ENCODE peak calls at places on chromosomes 5 and 9, in five cellular contexts. X is CD8-positive, alpha-beta memory T cell; Y is psoas muscle; G is CD4-positive, alpha-beta memory T cell; W is cardiac muscle cell. C is an unnamed sample.

GRCh38 chr9:37921546-37922300 is 17.8 kb upstream of the SLC25A51 start:
- DNase-seq in G (no peak), Y (no peak), X (no peak), W (no peak), C (no peak)

GRCh38 chr5:176389114-176389768 is 690 bp downstream of the HIGD2A start:
- DNase-seq in Y (no peak), G (no peak), W (no peak), X (no peak), C (no peak)

GRCh38 chr9:13787234-13787833 is 507.8 kb upstream of the MPDZ start:
- DNase-seq in X (no peak), Y (no peak), W (peak; percentile 67), G (no peak), C (no peak)

GRCh38 chr5:88861213-88861612 is 21.8 kb downstream of the MEF2C start:
- DNase-seq in W (no peak), Y (no peak), G (no peak), X (no peak), C (no peak)

GRCh38 chr9:129081388-129081889 is 528 bp downstream of the DOLPP1 start:
- DNase-seq in Y (no peak), W (no peak), G (no peak), X (no peak), C (no peak)

GRCh38 chr5:96655085-96655484 is 7.1 kb upstream of the CAST start:
- DNase-seq in W (no peak), G (no peak), X (no peak), Y (no peak), C (no peak)

GRCh38 chr9:130980526-130980925 is 28.4 kb upstream of the LAMC3 start:
- DNase-seq in W (no peak), X (no peak), Y (no peak), G (no peak), C (no peak)

GRCh38 chr9:22108581-22109370 is 99.7 kb upstream of the CDKN2B start:
- DNase-seq in X (no peak), G (no peak), W (no peak), Y (no peak), C (no peak)

GRCh38 chr5:159849437-159850191 is 66.7 kb upstream of the ADRA1B start:
- DNase-seq in G (no peak), Y (no peak), W (peak; percentile 66), X (no peak), C (no peak)

GRCh38 chr5:71839049-71839834 is 120.2 kb downstream of the CARTPT start:
- DNase-seq in W (no peak), G (no peak), Y (no peak), X (no peak), C (no peak)

GRCh38 chr5:17743580-17744435 is 109.5 kb downstream of the TAF11L14 start:
- DNase-seq in G (no peak), Y (no peak), W (peak; percentile 18), X (no peak), C (no peak)

GRCh38 chr5:50667079-50667652 is 729 bp downstream of the PARP8 start:
- DNase-seq in Y (peak; percentile 65), G (no peak), X (no peak), W (peak; percentile 70), C (no peak)

GRCh38 chr9:83420486-83420885 is 117.7 kb downstream of the FRMD3 start:
- DNase-seq in Y (no peak), G (no peak), X (no peak), W (no peak), C (no peak)

GRCh38 chr9:98168952-98169488 is 23.4 kb downstream of the CORO2A start:
- DNase-seq in X (peak; percentile 59), Y (no peak), G (peak; percentile 25), W (peak; percentile 79), C (no peak)

GRCh38 chr5:177086918-177087706 is 397 bp downstream of the FGFR4 start:
- DNase-seq in G (peak; percentile 74), W (peak; percentile 36), X (peak; percentile 72), Y (no peak), C (peak; percentile 54)

GRCh38 chr9:94160594-94161501 is 76.6 kb downstream of the PTPDC1 start:
- DNase-seq in Y (no peak), W (no peak), G (no peak), X (no peak), C (no peak)

GRCh38 chr5:101687630-101688029 is 608.5 kb downstream of the SLCO4C1 start:
- DNase-seq in X (no peak), G (no peak), Y (no peak), W (no peak), C (no peak)

GRCh38 chr5:64497390-64497789 is 8.4 kb upstream of the RGS7BP start:
- DNase-seq in Y (no peak), G (no peak), X (no peak), W (peak; percentile 4), C (no peak)

GRCh38 chr5:102867999-102868662 is 113.0 kb downstream of the PAM start:
- DNase-seq in Y (no peak), W (peak; percentile 37), X (no peak), G (no peak), C (no peak)

GRCh38 chr9:16619897-16620296 is 250.6 kb downstream of the BNC2 start:
- DNase-seq in G (no peak), X (no peak), W (no peak), Y (no peak), C (peak; percentile 15)

GRCh38 chr9:22052376-22052945 is 43.4 kb upstream of the CDKN2B start:
- DNase-seq in G (peak; percentile 34), W (peak; percentile 91), X (peak; percentile 47), Y (no peak), C (peak; percentile 83)

GRCh38 chr5:101942321-101942882 is 353.7 kb downstream of the SLCO4C1 start:
- DNase-seq in G (no peak), X (no peak), Y (no peak), W (peak; percentile 6), C (peak; percentile 19)

GRCh38 chr5:149289307-149289706 is 17.6 kb downstream of the AFAP1L1 start:
- DNase-seq in W (peak; percentile 34), Y (no peak), X (no peak), G (no peak), C (no peak)

GRCh38 chr5:107361945-107362344 is 308.8 kb downstream of the EFNA5 start:
- DNase-seq in Y (no peak), X (no peak), W (peak; percentile 83), G (no peak), C (no peak)

GRCh38 chr5:139700711-139701693 is 52.9 kb downstream of the CXXC5 start:
- DNase-seq in X (no peak), G (no peak), W (no peak), Y (no peak), C (no peak)

GRCh38 chr5:21649969-21650368 is 1203.2 kb downstream of the CDH12 start:
- DNase-seq in X (no peak), Y (no peak), G (no peak), W (no peak), C (no peak)

GRCh38 chr9:127959841-127960409 is 20.9 kb downstream of the EEIG1 start:
- DNase-seq in W (no peak), Y (no peak), X (no peak), G (no peak), C (no peak)

GRCh38 chr9:127961613-127962150 is 19.1 kb downstream of the EEIG1 start:
- DNase-seq in W (no peak), X (no peak), Y (no peak), G (no peak), C (no peak)

GRCh38 chr9:127962278-127962677 is 18.5 kb downstream of the EEIG1 start:
- DNase-seq in Y (no peak), X (no peak), W (no peak), G (no peak), C (no peak)

GRCh38 chr9:127961166-127961490 is 19.7 kb downstream of the EEIG1 start:
- DNase-seq in G (no peak), Y (no peak), W (no peak), X (no peak), C (no peak)

DNA sequence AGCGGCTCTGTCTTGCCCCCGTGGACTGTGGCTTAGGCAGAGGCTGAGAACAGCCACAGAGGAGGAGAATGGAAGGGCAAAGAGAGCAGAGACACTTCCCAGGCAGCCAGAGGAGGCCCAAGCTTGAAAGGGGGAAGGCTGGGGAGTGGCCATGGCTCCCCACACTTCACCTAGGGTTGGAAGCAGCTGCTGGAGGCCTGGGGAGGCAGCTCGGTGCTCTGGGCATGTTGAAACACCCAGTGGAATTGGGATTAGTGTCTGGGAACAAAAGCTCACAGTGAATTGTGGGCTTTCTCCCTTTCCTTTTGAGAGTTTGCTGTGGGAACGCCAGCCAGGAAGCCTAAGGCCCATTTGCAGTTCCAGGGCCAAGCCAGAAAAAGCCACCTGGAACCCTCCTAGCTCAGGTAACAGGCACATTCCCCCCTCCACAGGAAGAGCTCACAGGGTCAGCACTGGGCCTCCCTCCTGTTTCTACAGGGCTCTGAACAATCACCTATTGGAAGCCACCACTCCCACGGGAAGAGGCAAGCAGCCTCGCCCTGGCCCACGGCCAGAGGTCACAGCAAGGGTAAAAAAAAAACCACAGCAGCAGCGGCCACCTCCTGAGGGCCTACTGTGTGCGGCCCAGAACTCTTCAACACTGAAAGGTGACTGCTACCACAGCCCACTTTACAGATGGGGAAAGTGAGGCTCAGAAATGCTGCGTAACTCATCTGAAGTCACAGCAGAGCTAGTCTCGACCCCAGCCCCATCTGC is 20.2 kb downstream of the EEIG1 start:
- DNase-seq in X (no peak), G (no peak), W (no peak), Y (no peak), C (peak; percentile 76)
- H3K4me1 ChIP-seq in X (peaks cover 100% of the 10 kb centered on the region), G (peaks cover 100% of the 10 kb centered on the region), W (peaks cover 25% of the 10 kb centered on the region), Y (peaks cover 54% of the 10 kb centered on the region), C (peaks cover 15% of the 10 kb centered on the region)

DNA sequence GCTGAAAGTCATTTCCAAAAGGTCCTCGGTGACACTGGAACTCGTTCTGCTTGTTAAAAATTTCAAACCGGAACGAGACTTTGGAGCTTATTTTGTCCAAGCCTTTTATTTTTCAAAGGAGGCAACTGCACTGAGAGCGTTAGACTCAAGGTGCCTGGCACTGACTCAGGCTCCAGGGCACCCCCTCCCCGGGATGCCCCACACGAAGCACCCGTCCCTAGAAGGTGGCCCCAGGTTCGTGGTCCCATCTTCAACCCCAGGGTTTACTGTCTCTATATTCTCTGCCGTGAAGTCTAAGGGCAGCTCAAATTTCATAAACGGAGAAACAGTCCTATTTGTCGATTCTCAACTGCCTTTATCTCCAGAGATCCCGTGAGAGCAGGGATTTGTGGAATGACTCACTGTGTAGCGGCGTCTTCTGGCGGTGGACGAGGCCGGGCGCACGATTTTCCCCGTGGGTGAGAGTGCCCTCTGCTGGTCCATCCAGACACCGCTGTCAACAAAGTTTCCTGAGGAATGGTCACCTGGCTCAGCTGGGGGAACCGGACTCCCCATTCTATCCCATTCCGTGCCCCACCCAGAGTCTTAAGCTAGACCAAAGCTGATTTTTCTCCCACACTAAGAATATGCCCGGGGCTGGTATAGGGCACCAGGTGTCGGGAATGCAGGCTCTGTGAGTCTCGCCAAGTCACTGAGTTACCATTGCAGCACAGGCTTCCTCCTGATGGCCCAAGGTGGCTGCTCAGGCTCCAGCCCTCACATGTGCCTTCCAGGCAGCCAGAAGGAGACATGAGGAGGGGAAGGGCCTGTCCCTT is 27.1 kb upstream of the SLC6A19 start:
- DNase-seq in W (peak; percentile 83), X (peak; percentile 41), Y (peak; percentile 65), G (peak; percentile 15), C (peak; percentile 42)
- H3K4me3 ChIP-seq in W (no peak overlapping the region), X (no peak overlapping the region), Y (no peak overlapping the region), G (no peak overlapping the region), C (no peak overlapping the region)

DNA sequence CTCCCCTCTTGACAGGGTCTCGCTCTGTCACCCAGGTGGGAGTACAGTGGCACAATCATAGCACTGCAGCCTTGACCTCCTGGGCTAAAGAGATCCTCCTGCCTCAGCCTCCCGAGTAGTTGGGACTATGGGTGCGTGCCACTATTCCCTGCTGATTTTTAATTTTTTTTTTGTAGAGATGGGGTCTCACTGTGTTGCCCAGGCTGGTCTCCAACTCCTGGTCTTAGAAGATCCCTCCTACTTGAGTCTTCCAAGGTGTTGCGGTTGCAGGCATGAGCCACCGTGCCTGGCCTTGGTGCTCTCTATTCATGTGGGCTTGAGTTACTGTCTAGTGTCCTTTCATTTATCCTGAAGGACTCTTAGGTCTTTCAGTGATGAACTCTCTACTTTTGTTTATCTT is 24.1 kb downstream of the EHMT1 start:
- DNase-seq in G (no peak), Y (no peak), X (no peak), W (no peak), C (no peak)
- H3K4me1 ChIP-seq in G (peaks cover 29% of the 10 kb centered on the region), Y (peaks cover 6% of the 10 kb centered on the region), X (peaks cover 34% of the 10 kb centered on the region), W (no peaks in the 10 kb centered on the region), C (no peaks in the 10 kb centered on the region)

GRCh38 chr9:101848485-101848919 is 110.1 kb upstream of the GRIN3A start:
- DNase-seq in G (no peak), X (no peak), Y (no peak), W (no peak), C (peak; percentile 30)
- H3K4me3 ChIP-seq in G (no peak overlapping the region), X (no peak overlapping the region), Y (no peak overlapping the region), W (no peak overlapping the region), C (no peak overlapping the region)

C was measured in HAP-1.